ENCODE peak calls at places on chromosomes 3 and 15, in four cellular contexts. E is cardiac fibroblast, C is A549, J is ovary. R is an unnamed sample.

GRCh38 chr15:50238263-50238662 is 27.3 kb downstream of the HDC start:
- DNase-seq in J (no peak), C (no peak), E (no peak), R (no peak)

GRCh38 chr3:139893264-139893962 is 41.6 kb upstream of the CLSTN2 start:
- DNase-seq in E (no peak), J (peak; percentile 35), C (no peak), R (no peak)

GRCh38 chr3:51519848-51520247 is 18.7 kb upstream of the RAD54L2 start:
- DNase-seq in J (no peak), E (no peak), C (no peak), R (no peak)

GRCh38 chr15:29141908-29142747 is 127.5 kb downstream of the NSMCE3 start:
- DNase-seq in C (no peak), J (no peak), E (no peak), R (no peak)

GRCh38 chr15:81296673-81297072 is 27.3 kb downstream of the STARD5 start:
- DNase-seq in J (no peak), C (no peak), E (no peak), R (no peak)

GRCh38 chr3:15768421-15769255 is 29.1 kb downstream of the ANKRD28 start:
- DNase-seq in C (peak; percentile 93), J (peak; percentile 25), E (peak; percentile 97), R (peak; percentile 94)

GRCh38 chr3:42187936-42188335 is 78.0 kb downstream of the CCK start:
- DNase-seq in J (no peak), E (no peak), C (no peak), R (no peak)

GRCh38 chr3:124832782-124833709 is 54.1 kb downstream of the ITGB5 start:
- DNase-seq in E (peak; percentile 84), C (no peak), J (no peak), R (peak; percentile 88)

GRCh38 chr15:89196994-89197393 is 24.4 kb downstream of the RLBP1 start:
- DNase-seq in E (no peak), J (no peak), C (no peak), R (no peak)

GRCh38 chr3:25904248-25904647 is 114.4 kb downstream of the OXSM start:
- DNase-seq in E (no peak), J (no peak), C (no peak), R (no peak)

DNA sequence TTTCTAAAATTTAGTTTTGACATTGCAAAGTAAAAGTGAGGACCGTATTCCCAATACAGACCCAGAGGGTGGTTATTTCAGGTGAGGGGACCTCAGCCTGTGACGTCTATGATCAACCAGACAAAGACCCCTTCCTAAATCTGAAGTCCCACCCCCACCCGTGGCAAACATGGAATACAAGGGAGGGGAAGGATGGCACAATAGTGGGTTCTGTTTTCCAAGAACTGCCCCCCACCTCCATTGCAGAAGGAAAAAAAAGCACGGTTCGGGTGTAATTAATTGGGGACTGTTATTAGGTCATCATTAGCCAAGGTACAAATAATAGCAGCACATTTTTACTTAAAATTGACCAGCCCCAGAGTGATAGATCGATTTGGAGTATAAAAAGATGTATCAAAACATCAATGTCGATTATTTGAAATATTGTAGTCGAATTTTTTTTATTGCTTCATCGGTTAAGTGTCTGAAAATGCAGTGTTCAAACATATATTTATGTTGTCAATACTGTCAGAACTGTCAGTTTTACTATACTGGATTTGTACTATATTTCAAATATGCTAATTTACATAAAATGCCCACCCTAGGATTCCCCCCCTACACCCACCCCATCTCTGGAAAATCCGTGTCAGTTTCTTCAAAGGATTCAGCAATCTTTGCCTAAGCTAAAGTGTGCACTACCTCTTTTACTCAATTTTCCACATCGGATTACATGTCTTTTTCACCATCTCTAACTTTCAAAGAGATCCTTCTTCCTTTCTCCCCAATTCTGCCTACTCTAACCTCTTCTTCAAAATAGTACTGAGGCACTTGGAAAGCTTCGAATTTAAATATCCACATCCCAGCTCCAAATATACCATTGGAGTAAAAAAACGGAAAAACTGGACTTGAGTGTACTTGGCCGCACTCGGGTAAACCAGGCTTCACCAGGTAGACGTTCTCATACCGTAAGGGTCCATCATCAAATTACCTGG is 7.7 kb upstream of the MEIS2 start:
- DNase-seq in C (no peak), E (no peak), J (no peak), R (no peak)
- H3K4me3 ChIP-seq in C (no peak overlapping the region), E (no peak overlapping the region), J (peak overlapping the region; percentile 31), R (no peak overlapping the region)

GRCh38 chr15:65196637-65197336 is 11.6 kb upstream of the CLPX start:
- DNase-seq in J (no peak), E (no peak), C (no peak), R (no peak)
- TF ChIP-seq CTCF in J (no peak), E (no peak), C (no peak), R (no peak)

GRCh38 chr3:197790033-197790432 is 1.0 kb upstream of the LRCH3 start:
- DNase-seq in J (no peak), C (no peak), E (no peak), R (no peak)
- H3K4me3 ChIP-seq in J (no peak overlapping the region), C (no peak overlapping the region), E (no peak overlapping the region), R (no peak overlapping the region)

GRCh38 chr3:189269356-189269755 is 97.6 kb downstream of the TPRG1 start:
- DNase-seq in J (no peak), C (no peak), E (peak; percentile 28), R (no peak)

GRCh38 chr3:189262746-189263145 is 91.0 kb downstream of the TPRG1 start:
- DNase-seq in E (no peak), C (no peak), J (no peak), R (no peak)

GRCh38 chr3:189272500-189273119 is 100.8 kb downstream of the TPRG1 start:
- DNase-seq in J (no peak), E (no peak), C (peak; percentile 3), R (no peak)

GRCh38 chr3:189270248-189270832 is 98.6 kb downstream of the TPRG1 start:
- DNase-seq in C (peak; percentile 38), E (peak; percentile 87), J (no peak), R (peak; percentile 85)

DNA sequence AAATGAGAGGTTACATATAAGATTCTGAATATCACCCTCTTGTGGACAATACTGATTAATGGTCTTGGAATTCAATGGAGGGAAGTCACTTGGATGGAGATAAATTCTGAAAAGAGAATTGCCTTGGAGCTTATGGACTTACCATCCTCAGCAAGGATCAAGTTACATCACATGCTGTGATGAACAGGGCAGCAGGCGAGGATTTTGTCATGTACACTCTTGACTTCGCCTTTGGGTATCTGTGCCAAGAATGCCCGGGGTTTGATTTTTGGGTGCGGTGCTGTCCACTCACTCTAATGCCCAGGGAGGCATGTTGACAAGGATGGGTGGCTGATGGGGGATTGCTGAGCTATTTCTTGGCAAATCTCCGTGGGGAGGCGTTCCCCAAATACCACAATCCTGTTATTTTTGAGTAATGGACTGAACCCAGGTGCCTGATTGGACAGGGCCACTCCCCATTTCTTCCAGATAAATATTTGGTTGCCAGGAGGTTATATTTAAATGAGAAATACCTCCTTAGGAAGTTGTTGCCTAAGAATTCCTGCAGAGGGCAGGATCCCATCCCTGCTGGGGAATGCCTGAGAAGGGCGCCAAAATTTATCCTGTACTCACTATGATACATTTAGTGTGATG is 96.3 kb downstream of the TPRG1 start:
- DNase-seq in J (no peak), C (peak; percentile 15), E (peak; percentile 24), R (peak; percentile 19)
- TF ChIP-seq CTCF in J (no peak), C (no peak), E (peak; percentile 24), R (peak; percentile 39)

GRCh38 chr15:100566850-100567249 is 35.1 kb downstream of the LINS1 start:
- DNase-seq in J (no peak), C (no peak), E (no peak), R (no peak)
- H3K4me3 ChIP-seq in J (no peak overlapping the region), C (no peak overlapping the region), E (no peak overlapping the region), R (no peak overlapping the region)

GRCh38 chr3:12316721-12317351 is 28.0 kb downstream of the PPARG start:
- DNase-seq in J (no peak), E (no peak), C (no peak), R (no peak)
- TF ChIP-seq CTCF in J (no peak), E (no peak), C (no peak), R (no peak)

DNA sequence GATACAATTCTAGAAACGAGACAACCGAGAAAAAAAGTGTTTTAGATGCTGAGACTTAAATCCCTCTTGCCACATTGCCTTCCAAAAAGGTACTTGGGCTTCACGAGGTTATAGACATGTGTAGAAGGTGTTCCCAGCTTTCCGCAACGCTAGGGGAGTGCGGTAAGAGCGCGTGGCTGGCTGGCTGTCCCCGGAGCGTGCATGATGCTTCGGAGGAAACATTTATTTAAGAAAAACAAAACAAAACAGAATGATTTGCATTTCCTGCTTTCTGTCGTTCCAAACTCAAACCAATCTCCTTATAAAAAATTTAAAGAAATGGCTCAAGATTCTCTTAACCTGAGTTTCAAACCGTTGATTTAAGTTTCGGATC is 841 bp downstream of the SLC6A20 start:
- DNase-seq in E (peak; percentile 21), C (no peak), J (no peak), R (peak; percentile 23)
- H3K4me3 ChIP-seq in E (no peak overlapping the region), C (peak overlapping the region; percentile 48), J (no peak overlapping the region), R (no peak overlapping the region)

DNA sequence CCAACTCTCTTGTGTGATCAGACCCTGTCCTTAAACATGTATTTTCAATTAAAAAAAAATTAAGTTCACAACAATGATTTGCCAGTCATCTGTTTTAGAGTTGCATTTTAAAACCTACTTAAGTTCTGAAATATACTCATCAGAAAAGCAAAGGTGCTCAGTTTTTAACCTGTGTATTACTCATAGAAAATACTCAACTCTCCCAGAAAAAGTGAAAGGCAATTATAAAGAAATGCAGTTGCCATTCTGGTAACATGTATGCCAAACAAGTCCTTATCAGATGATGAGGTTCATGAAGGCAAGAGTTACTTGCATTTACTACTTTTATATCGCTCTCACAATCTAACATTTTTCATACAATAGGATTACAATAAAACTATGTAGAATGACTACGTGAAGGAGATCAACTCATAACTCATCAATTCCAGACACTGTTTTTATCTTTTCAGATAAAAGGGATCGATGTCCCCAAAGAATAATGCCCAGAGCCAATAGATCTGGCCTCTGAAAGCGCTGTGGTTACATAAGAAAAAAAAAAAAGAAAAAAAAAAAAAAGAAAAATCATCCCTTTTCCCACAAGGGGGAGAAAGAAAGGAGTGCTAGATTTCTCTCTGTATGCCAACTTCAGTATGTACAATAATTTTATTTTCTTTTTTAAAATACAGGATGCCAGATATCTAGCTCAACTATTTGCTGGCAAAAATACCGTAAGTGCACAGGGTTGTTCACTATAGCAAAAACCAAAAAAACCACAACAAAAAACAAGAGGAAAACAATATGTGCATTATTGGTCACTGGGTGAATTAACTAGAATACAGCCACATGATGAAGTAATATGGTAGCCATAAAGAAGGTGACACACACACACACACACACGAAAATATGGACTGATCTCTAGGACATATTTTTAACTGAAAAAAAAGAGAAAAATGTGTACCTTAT is 137.4 kb downstream of the NR1I2 start:
- DNase-seq in J (no peak), E (peak; percentile 23), C (no peak), R (no peak)
- TF ChIP-seq CTCF in J (no peak), E (peak; percentile 19), C (no peak), R (no peak)